ENCODE peak calls at places on chromosomes 2 and 18, in seven cellular contexts. N is COLO829, A is activated T-cell treated with anti-CD3 and anti-CD28 coated beads for 1 hour, B is MG63, F is right cardiac atrium, R is SW480, D is AG04450. L is an unnamed sample.

GRCh38 chr2:182584462-182584861 is 131.6 kb upstream of the DNAJC10 start:
- DNase-seq in R (no peak), D (no peak), F (no peak), A (no peak), N (no peak), B (no peak), L (no peak)

GRCh38 chr18:40789286-40789685 is 1165.7 kb upstream of the PIK3C3 start:
- DNase-seq in A (no peak), D (no peak), N (no peak), R (no peak), B (no peak), F (no peak), L (no peak)

GRCh38 chr2:56082665-56083064 is 101.1 kb upstream of the CCDC85A start:
- DNase-seq in A (no peak), R (no peak), N (no peak), F (no peak), B (no peak), D (no peak), L (no peak)

GRCh38 chr2:145421841-145422240 is 901.9 kb upstream of the ZEB2 start:
- DNase-seq in R (no peak), D (no peak), F (no peak), B (no peak), A (no peak), N (no peak), L (no peak)

GRCh38 chr18:5759169-5759568 is 136.2 kb downstream of the TMEM200C start:
- DNase-seq in D (no peak), N (no peak), R (peak), F (no peak), A (no peak), B (no peak), L (no peak)

GRCh38 chr2:55932843-55933242 is 9.3 kb upstream of the EFEMP1 start:
- DNase-seq in B (no peak), N (no peak), D (no peak), R (no peak), F (no peak), A (no peak), L (no peak)

GRCh38 chr2:238505892-238506280 is 79.2 kb downstream of the ASB1 start:
- DNase-seq in R (no peak), F (no peak), A (no peak), B (no peak), N (no peak), D (no peak), L (no peak)

GRCh38 chr2:237674731-237675276 is 47.4 kb downstream of the LRRFIP1 start:
- DNase-seq in F (peak), B (peak), A (peak), D (no peak), R (peak), N (peak), L (peak)

GRCh38 chr2:199596549-199596948 is 138.8 kb upstream of the SATB2 start:
- DNase-seq in R (peak), D (no peak), N (peak), F (no peak), B (no peak), A (no peak), L (no peak)

GRCh38 chr18:36888778-36889177 is 59.9 kb downstream of the KIAA1328 start:
- DNase-seq in N (no peak), A (no peak), D (no peak), B (no peak), F (no peak), R (no peak), L (no peak)

GRCh38 chr2:156457523-156458228 is 21.5 kb downstream of the GPD2 start:
- DNase-seq in N (no peak), F (no peak), B (no peak), R (no peak), A (no peak), D (no peak), L (no peak)

GRCh38 chr2:196205891-196206408 is 34.6 kb upstream of the STK17B start:
- DNase-seq in N (no peak), F (no peak), D (no peak), B (peak), R (no peak), A (no peak), L (no peak)

GRCh38 chr2:155895016-155895415 is 437.5 kb downstream of the NR4A2 start:
- DNase-seq in R (no peak), D (no peak), B (no peak), A (no peak), F (no peak), N (peak), L (no peak)

GRCh38 chr2:30301551-30301950 is 70.2 kb downstream of the LBH start:
- DNase-seq in F (no peak), A (no peak), D (peak), B (no peak), R (no peak), N (no peak), L (no peak)

GRCh38 chr18:44133483-44133882 is 547.2 kb upstream of the SETBP1 start:
- DNase-seq in D (no peak), F (no peak), A (no peak), R (no peak), N (no peak), B (no peak), L (no peak)

L was measured in GM10248.